ENCODE peak calls at places on chromosomes 13 and 19, in six cellular contexts. One of them, this sample, is unnamed.

GRCh38 chr13:33838567-33839131 is 20.7 kb downstream of the RFC3 start:
- DNase-seq in fibroblast of lung: peak
- DNase-seq in stomach: no peak
- DNase-seq in A549: no peak
- DNase-seq in CD8-positive, alpha-beta T cell: no peak
- DNase-seq in endothelial cell of umbilical vein: no peak
- DNase-seq in this sample: no peak

GRCh38 chr13:44755872-44756271 is 179.7 kb upstream of the TSC22D1 start:
- DNase-seq in fibroblast of lung: peak
- DNase-seq in stomach: no peak
- DNase-seq in A549: no peak
- DNase-seq in CD8-positive, alpha-beta T cell: no peak
- DNase-seq in endothelial cell of umbilical vein: peak
- DNase-seq in this sample: no peak

GRCh38 chr19:37874784-37875183 is 31.6 kb downstream of the WDR87 start:
- DNase-seq in fibroblast of lung: peak
- DNase-seq in stomach: no peak
- DNase-seq in A549: no peak
- DNase-seq in CD8-positive, alpha-beta T cell: no peak
- DNase-seq in endothelial cell of umbilical vein: no peak
- DNase-seq in this sample: no peak

GRCh38 chr19:32397736-32398135 is 7.8 kb upstream of the DPY19L3 start:
- DNase-seq in fibroblast of lung: peak
- DNase-seq in stomach: no peak
- DNase-seq in A549: peak
- DNase-seq in CD8-positive, alpha-beta T cell: no peak
- DNase-seq in endothelial cell of umbilical vein: no peak
- DNase-seq in this sample: no peak

GRCh38 chr19:8423821-8424223 is 10.7 kb downstream of the MARCHF2 start:
- DNase-seq in fibroblast of lung: peak
- DNase-seq in stomach: peak
- DNase-seq in A549: peak
- DNase-seq in CD8-positive, alpha-beta T cell: no peak
- DNase-seq in endothelial cell of umbilical vein: peak
- DNase-seq in this sample: peak

GRCh38 chr19:9323557-9323918 is 441 bp upstream of the ZNF559 start:
- DNase-seq in fibroblast of lung: peak
- DNase-seq in stomach: peak
- DNase-seq in A549: peak
- DNase-seq in CD8-positive, alpha-beta T cell: peak
- DNase-seq in endothelial cell of umbilical vein: peak
- DNase-seq in this sample: peak

GRCh38 chr19:3178377-3178972 is at the start of gene S1PR4:
- DNase-seq in fibroblast of lung: no peak
- DNase-seq in stomach: no peak
- DNase-seq in A549: no peak
- DNase-seq in CD8-positive, alpha-beta T cell: peak
- DNase-seq in endothelial cell of umbilical vein: peak
- DNase-seq in this sample: no peak

GRCh38 chr19:44603201-44603945 is 10.0 kb upstream of the IGSF23 start:
- DNase-seq in fibroblast of lung: peak
- DNase-seq in stomach: no peak
- DNase-seq in A549: no peak
- DNase-seq in CD8-positive, alpha-beta T cell: no peak
- DNase-seq in endothelial cell of umbilical vein: peak
- DNase-seq in this sample: no peak

GRCh38 chr19:44891016-44891882 is at the start of gene TOMM40:
- DNase-seq in fibroblast of lung: peak
- DNase-seq in stomach: peak
- DNase-seq in A549: peak
- DNase-seq in CD8-positive, alpha-beta T cell: peak
- DNase-seq in endothelial cell of umbilical vein: no peak
- DNase-seq in this sample: no peak

GRCh38 chr19:750640-751423 is at the start of gene MISP:
- DNase-seq in fibroblast of lung: no peak
- DNase-seq in stomach: peak
- DNase-seq in A549: peak
- DNase-seq in CD8-positive, alpha-beta T cell: no peak
- DNase-seq in endothelial cell of umbilical vein: no peak
- DNase-seq in this sample: no peak

GRCh38 chr13:41465215-41465907 is 8.0 kb downstream of the RGCC start:
- DNase-seq in fibroblast of lung: peak
- DNase-seq in stomach: peak
- DNase-seq in A549: no peak
- DNase-seq in CD8-positive, alpha-beta T cell: peak
- DNase-seq in endothelial cell of umbilical vein: peak
- DNase-seq in this sample: peak

DNA sequence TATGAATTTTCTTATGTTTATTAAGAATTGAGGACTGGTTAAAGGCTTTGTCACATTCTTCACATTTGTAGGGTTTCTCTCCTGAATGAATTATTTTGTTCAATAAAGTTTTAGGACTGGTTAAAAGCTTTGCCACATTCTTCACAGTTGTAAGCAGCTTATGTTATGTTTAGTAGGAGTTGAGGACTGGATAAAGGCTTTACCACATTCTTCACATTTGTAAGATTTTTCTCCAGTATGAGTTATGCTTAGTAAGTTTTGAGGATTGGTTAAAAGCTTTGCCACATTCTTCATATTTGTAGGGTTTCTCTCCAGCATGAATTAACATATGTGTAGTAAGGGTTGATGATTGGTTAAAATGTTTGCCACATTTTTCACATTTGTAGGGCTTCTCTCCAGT is 79.8 kb downstream of the ZNF431 start:
- DNase-seq in fibroblast of lung: peak
- DNase-seq in stomach: no peak
- DNase-seq in A549: no peak
- DNase-seq in CD8-positive, alpha-beta T cell: no peak
- DNase-seq in endothelial cell of umbilical vein: no peak
- DNase-seq in this sample: no peak
- H3K27ac ChIP-seq in fibroblast of lung: no peak
- H3K27ac ChIP-seq in stomach: no peak
- H3K27ac ChIP-seq in A549: no peak
- H3K27ac ChIP-seq in CD8-positive, alpha-beta T cell: no peak
- H3K27ac ChIP-seq in endothelial cell of umbilical vein: no peak
- H3K27ac ChIP-seq in this sample: no peak

GRCh38 chr13:100098445-100099116 is 9.7 kb downstream of the PCCA start:
- DNase-seq in fibroblast of lung: no peak
- DNase-seq in stomach: no peak
- DNase-seq in A549: no peak
- DNase-seq in CD8-positive, alpha-beta T cell: no peak
- DNase-seq in endothelial cell of umbilical vein: no peak
- DNase-seq in this sample: no peak

GRCh38 chr13:100096526-100096925 is 7.6 kb downstream of the PCCA start:
- DNase-seq in fibroblast of lung: no peak
- DNase-seq in stomach: no peak
- DNase-seq in A549: no peak
- DNase-seq in CD8-positive, alpha-beta T cell: no peak
- DNase-seq in endothelial cell of umbilical vein: no peak
- DNase-seq in this sample: no peak

GRCh38 chr13:100102042-100102441 is 13.1 kb downstream of the PCCA start:
- DNase-seq in fibroblast of lung: peak
- DNase-seq in stomach: no peak
- DNase-seq in A549: no peak
- DNase-seq in CD8-positive, alpha-beta T cell: no peak
- DNase-seq in endothelial cell of umbilical vein: no peak
- DNase-seq in this sample: no peak

GRCh38 chr13:100097821-100098220 is 8.9 kb downstream of the PCCA start:
- DNase-seq in fibroblast of lung: no peak
- DNase-seq in stomach: no peak
- DNase-seq in A549: no peak
- DNase-seq in CD8-positive, alpha-beta T cell: no peak
- DNase-seq in endothelial cell of umbilical vein: no peak
- DNase-seq in this sample: no peak

GRCh38 chr13:100100115-100100879 is 11.4 kb downstream of the PCCA start:
- DNase-seq in fibroblast of lung: peak
- DNase-seq in stomach: peak
- DNase-seq in A549: peak
- DNase-seq in CD8-positive, alpha-beta T cell: no peak
- DNase-seq in endothelial cell of umbilical vein: peak
- DNase-seq in this sample: no peak
- H3K27ac ChIP-seq in fibroblast of lung: peak
- H3K27ac ChIP-seq in stomach: peak
- H3K27ac ChIP-seq in A549: peak
- H3K27ac ChIP-seq in CD8-positive, alpha-beta T cell: no peak
- H3K27ac ChIP-seq in endothelial cell of umbilical vein: peak
- H3K27ac ChIP-seq in this sample: peak

DNA sequence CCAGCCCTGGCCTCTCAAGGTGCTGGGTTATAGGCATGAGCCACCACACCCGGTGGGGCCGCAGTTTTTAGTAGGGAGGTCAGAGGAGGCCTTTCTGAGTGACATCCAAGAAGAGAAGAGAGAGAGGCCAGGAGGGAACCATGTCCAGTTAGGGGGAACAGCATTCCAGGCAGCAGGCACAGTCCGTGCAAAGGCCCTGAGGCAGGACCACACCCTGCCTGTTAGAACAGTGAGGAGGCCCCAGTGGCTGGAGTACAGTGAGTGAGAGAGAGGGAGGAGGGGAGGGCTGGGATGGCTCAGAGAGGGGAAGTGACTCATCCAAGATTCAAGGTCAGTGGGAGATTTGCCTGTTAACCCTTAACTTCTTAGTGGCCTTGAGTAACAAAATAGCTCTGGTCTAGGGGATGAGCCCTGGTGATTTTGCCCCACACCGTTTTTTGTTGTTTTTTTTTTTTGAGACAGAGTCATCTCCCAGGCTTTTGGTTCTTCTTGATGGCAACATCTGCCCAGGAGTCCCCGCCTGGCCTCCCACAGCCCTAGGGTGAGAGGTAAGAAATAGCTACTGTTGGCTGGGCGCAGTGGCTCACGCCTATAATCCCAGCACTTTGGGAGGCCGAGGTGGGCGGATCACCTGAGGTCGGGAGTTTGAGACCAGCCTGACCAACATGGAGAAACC is 2.7 kb upstream of the PLIN3 start:
- DNase-seq in fibroblast of lung: peak
- DNase-seq in stomach: peak
- DNase-seq in A549: peak
- DNase-seq in CD8-positive, alpha-beta T cell: no peak
- DNase-seq in endothelial cell of umbilical vein: peak
- DNase-seq in this sample: peak
- H3K27ac ChIP-seq in fibroblast of lung: peak
- H3K27ac ChIP-seq in stomach: no peak
- H3K27ac ChIP-seq in A549: peak
- H3K27ac ChIP-seq in CD8-positive, alpha-beta T cell: no peak
- H3K27ac ChIP-seq in endothelial cell of umbilical vein: no peak
- H3K27ac ChIP-seq in this sample: peak

GRCh38 chr13:97307096-97307495 is 85.0 kb downstream of the MBNL2 start:
- DNase-seq in fibroblast of lung: no peak
- DNase-seq in stomach: no peak
- DNase-seq in A549: no peak
- DNase-seq in CD8-positive, alpha-beta T cell: no peak
- DNase-seq in endothelial cell of umbilical vein: no peak
- DNase-seq in this sample: no peak

GRCh38 chr13:97308735-97309429 is 86.7 kb downstream of the MBNL2 start:
- DNase-seq in fibroblast of lung: peak
- DNase-seq in stomach: no peak
- DNase-seq in A549: peak
- DNase-seq in CD8-positive, alpha-beta T cell: no peak
- DNase-seq in endothelial cell of umbilical vein: no peak
- DNase-seq in this sample: no peak

GRCh38 chr13:97306646-97307045 is 84.5 kb downstream of the MBNL2 start:
- DNase-seq in fibroblast of lung: peak
- DNase-seq in stomach: no peak
- DNase-seq in A549: peak
- DNase-seq in CD8-positive, alpha-beta T cell: no peak
- DNase-seq in endothelial cell of umbilical vein: no peak
- DNase-seq in this sample: no peak

GRCh38 chr13:97307544-97307881 is 85.4 kb downstream of the MBNL2 start:
- DNase-seq in fibroblast of lung: no peak
- DNase-seq in stomach: no peak
- DNase-seq in A549: no peak
- DNase-seq in CD8-positive, alpha-beta T cell: no peak
- DNase-seq in endothelial cell of umbilical vein: no peak
- DNase-seq in this sample: no peak

DNA sequence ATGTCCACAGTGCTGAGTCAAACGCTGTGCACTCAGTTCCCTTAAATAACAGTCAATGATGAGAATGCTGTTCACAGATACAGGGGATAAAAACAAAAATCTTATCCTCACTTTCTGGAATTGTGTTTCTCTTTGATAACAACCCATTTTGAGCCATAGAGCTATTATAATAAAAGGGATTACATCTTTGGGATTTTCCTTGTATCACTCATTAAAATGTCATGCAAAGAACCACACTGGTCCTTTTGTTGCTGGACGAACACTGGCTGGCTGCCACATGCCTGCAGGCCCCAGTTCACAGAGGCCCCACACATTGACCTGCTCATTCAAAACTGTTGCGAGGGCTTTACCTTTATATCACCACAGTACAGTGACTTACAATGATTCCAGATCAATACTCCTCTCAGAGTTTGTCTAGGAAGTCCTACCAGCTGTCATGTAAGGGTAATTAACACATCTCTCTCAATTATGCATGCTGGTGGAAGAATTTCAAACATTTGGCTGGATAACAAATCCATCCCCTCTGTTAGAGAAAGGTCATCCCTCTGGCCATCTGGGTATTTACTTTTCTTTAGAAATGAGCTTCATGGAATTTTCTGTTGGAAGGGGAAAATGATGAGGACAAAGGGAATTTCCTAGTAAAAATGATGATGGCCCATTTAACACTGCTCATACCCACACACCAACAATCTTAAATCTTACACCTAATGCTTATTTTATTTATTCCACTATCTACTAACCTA is 85.9 kb downstream of the MBNL2 start:
- DNase-seq in fibroblast of lung: peak
- DNase-seq in stomach: no peak
- DNase-seq in A549: peak
- DNase-seq in CD8-positive, alpha-beta T cell: no peak
- DNase-seq in endothelial cell of umbilical vein: peak
- DNase-seq in this sample: no peak
- H3K27ac ChIP-seq in fibroblast of lung: peak
- H3K27ac ChIP-seq in stomach: no peak
- H3K27ac ChIP-seq in A549: peak
- H3K27ac ChIP-seq in CD8-positive, alpha-beta T cell: no peak
- H3K27ac ChIP-seq in endothelial cell of umbilical vein: peak
- H3K27ac ChIP-seq in this sample: peak

DNA sequence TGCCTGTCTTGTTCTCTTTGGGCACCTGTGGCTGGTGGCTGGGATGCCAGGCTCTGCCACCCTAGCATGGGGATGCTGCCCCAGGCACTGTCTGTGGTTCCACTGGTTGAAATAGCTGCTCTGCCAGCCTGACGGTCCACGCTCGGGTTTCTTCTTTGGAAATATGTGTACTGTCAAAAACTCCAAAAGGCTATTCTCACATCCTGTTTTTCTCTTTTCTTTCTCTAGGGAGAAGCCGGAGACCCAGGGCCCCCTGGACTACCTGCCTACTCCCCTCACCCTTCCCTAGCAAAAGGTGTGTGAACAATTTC is 115.0 kb downstream of the RAB20 start:
- DNase-seq in fibroblast of lung: no peak
- DNase-seq in stomach: no peak
- DNase-seq in A549: no peak
- DNase-seq in CD8-positive, alpha-beta T cell: no peak
- DNase-seq in endothelial cell of umbilical vein: no peak
- DNase-seq in this sample: no peak
- H3K27ac ChIP-seq in fibroblast of lung: no peak
- H3K27ac ChIP-seq in stomach: peak
- H3K27ac ChIP-seq in A549: no peak
- H3K27ac ChIP-seq in CD8-positive, alpha-beta T cell: no peak
- H3K27ac ChIP-seq in endothelial cell of umbilical vein: no peak
- H3K27ac ChIP-seq in this sample: no peak